ENCODE peak calls at places on chromosomes 2 and 18, in eight cellular contexts. One of them, this sample, is unnamed.

GRCh38 chr2:100889286-100889685 is 69.3 kb downstream of the NPAS2 start:
- DNase-seq in mesothelial cell of epicardium: no peak
- DNase-seq in NCI-H774: no peak
- DNase-seq in endodermal cell: no peak
- DNase-seq in tibial artery: no peak
- DNase-seq in tibial nerve: no peak
- DNase-seq in stimulated activated CD4-positive, alpha-beta T cell treated with anti-CD3 and anti-CD28 coated beads, Interleukin-12 subunit alpha, Interleukin-12 subunit beta, amount 100 ng/mL, for 4 hours: no peak
- DNase-seq in HT1080: no peak
- DNase-seq in this sample: no peak

GRCh38 chr2:53640466-53640865 is 127.1 kb upstream of the CHAC2 start:
- DNase-seq in tibial artery: no peak
- DNase-seq in NCI-H774: no peak
- DNase-seq in endodermal cell: no peak
- DNase-seq in stimulated activated CD4-positive, alpha-beta T cell treated with anti-CD3 and anti-CD28 coated beads, Interleukin-12 subunit alpha, Interleukin-12 subunit beta, amount 100 ng/mL, for 4 hours: no peak
- DNase-seq in tibial nerve: no peak
- DNase-seq in mesothelial cell of epicardium: no peak
- DNase-seq in HT1080: no peak
- DNase-seq in this sample: no peak

GRCh38 chr2:165911231-165911630 is 42.3 kb downstream of the TTC21B start:
- DNase-seq in endodermal cell: no peak
- DNase-seq in tibial artery: no peak
- DNase-seq in stimulated activated CD4-positive, alpha-beta T cell treated with anti-CD3 and anti-CD28 coated beads, Interleukin-12 subunit alpha, Interleukin-12 subunit beta, amount 100 ng/mL, for 4 hours: no peak
- DNase-seq in mesothelial cell of epicardium: no peak
- DNase-seq in HT1080: no peak
- DNase-seq in NCI-H774: no peak
- DNase-seq in tibial nerve: no peak
- DNase-seq in this sample: no peak

GRCh38 chr18:48108136-48108535 is 177.7 kb upstream of the SMAD2 start:
- DNase-seq in HT1080: no peak
- DNase-seq in mesothelial cell of epicardium: no peak
- DNase-seq in endodermal cell: no peak
- DNase-seq in tibial artery: no peak
- DNase-seq in tibial nerve: no peak
- DNase-seq in stimulated activated CD4-positive, alpha-beta T cell treated with anti-CD3 and anti-CD28 coated beads, Interleukin-12 subunit alpha, Interleukin-12 subunit beta, amount 100 ng/mL, for 4 hours: no peak
- DNase-seq in NCI-H774: no peak
- DNase-seq in this sample: peak; percentile 62

GRCh38 chr2:135422898-135423297 is 108.1 kb downstream of the ZRANB3 start:
- DNase-seq in HT1080: no peak
- DNase-seq in tibial artery: no peak
- DNase-seq in NCI-H774: no peak
- DNase-seq in stimulated activated CD4-positive, alpha-beta T cell treated with anti-CD3 and anti-CD28 coated beads, Interleukin-12 subunit alpha, Interleukin-12 subunit beta, amount 100 ng/mL, for 4 hours: no peak
- DNase-seq in tibial nerve: no peak
- DNase-seq in endodermal cell: no peak
- DNase-seq in mesothelial cell of epicardium: no peak
- DNase-seq in this sample: no peak

GRCh38 chr2:157856157-157856455 is 20.0 kb downstream of the ACVR1 start:
- DNase-seq in tibial artery: no peak
- DNase-seq in endodermal cell: no peak
- DNase-seq in stimulated activated CD4-positive, alpha-beta T cell treated with anti-CD3 and anti-CD28 coated beads, Interleukin-12 subunit alpha, Interleukin-12 subunit beta, amount 100 ng/mL, for 4 hours: no peak
- DNase-seq in HT1080: no peak
- DNase-seq in tibial nerve: no peak
- DNase-seq in NCI-H774: no peak
- DNase-seq in mesothelial cell of epicardium: no peak
- DNase-seq in this sample: no peak

GRCh38 chr18:45050712-45051639 is 370.3 kb downstream of the SETBP1 start:
- DNase-seq in tibial nerve: no peak
- DNase-seq in HT1080: peak; percentile 87
- DNase-seq in tibial artery: no peak
- DNase-seq in NCI-H774: no peak
- DNase-seq in stimulated activated CD4-positive, alpha-beta T cell treated with anti-CD3 and anti-CD28 coated beads, Interleukin-12 subunit alpha, Interleukin-12 subunit beta, amount 100 ng/mL, for 4 hours: no peak
- DNase-seq in mesothelial cell of epicardium: no peak
- DNase-seq in endodermal cell: no peak
- DNase-seq in this sample: no peak

GRCh38 chr2:114442545-114442944 is at the start of gene DPP10:
- DNase-seq in stimulated activated CD4-positive, alpha-beta T cell treated with anti-CD3 and anti-CD28 coated beads, Interleukin-12 subunit alpha, Interleukin-12 subunit beta, amount 100 ng/mL, for 4 hours: no peak
- DNase-seq in tibial artery: no peak
- DNase-seq in mesothelial cell of epicardium: peak; percentile 71
- DNase-seq in tibial nerve: no peak
- DNase-seq in NCI-H774: no peak
- DNase-seq in HT1080: peak; percentile 20
- DNase-seq in endodermal cell: peak; percentile 92
- DNase-seq in this sample: peak; percentile 22

GRCh38 chr18:48543228-48543627 is 4.4 kb downstream of the CTIF start:
- DNase-seq in stimulated activated CD4-positive, alpha-beta T cell treated with anti-CD3 and anti-CD28 coated beads, Interleukin-12 subunit alpha, Interleukin-12 subunit beta, amount 100 ng/mL, for 4 hours: no peak
- DNase-seq in endodermal cell: peak; percentile 94
- DNase-seq in tibial nerve: no peak
- DNase-seq in mesothelial cell of epicardium: no peak
- DNase-seq in tibial artery: no peak
- DNase-seq in HT1080: peak; percentile 29
- DNase-seq in NCI-H774: no peak
- DNase-seq in this sample: no peak

GRCh38 chr18:74425161-74425560 is 31.9 kb downstream of the DIPK1C start:
- DNase-seq in tibial artery: no peak
- DNase-seq in endodermal cell: no peak
- DNase-seq in NCI-H774: no peak
- DNase-seq in HT1080: no peak
- DNase-seq in tibial nerve: no peak
- DNase-seq in stimulated activated CD4-positive, alpha-beta T cell treated with anti-CD3 and anti-CD28 coated beads, Interleukin-12 subunit alpha, Interleukin-12 subunit beta, amount 100 ng/mL, for 4 hours: no peak
- DNase-seq in mesothelial cell of epicardium: no peak
- DNase-seq in this sample: no peak